ENCODE peak calls at places on chromosomes 6 and 20, in seven cellular contexts. One of them, this sample, is unnamed.
A peak's percentile ranks its signal among the peaks of the same experiment; 100 is the strongest.

GRCh38 chr6:149419696-149420404 is 19.8 kb downstream of the SUMO4 start:
- DNase-seq in HCT116: no peak
- DNase-seq in transverse colon: no peak
- DNase-seq in kidney: no peak
- DNase-seq in BE2C: no peak
- DNase-seq in cardiac muscle cell: no peak
- DNase-seq in mesenchymal stem cell: no peak
- DNase-seq in this sample: no peak

GRCh38 chr6:84046755-84047154 is 13.2 kb downstream of the MRAP2 start:
- DNase-seq in HCT116: no peak
- DNase-seq in transverse colon: no peak
- DNase-seq in kidney: no peak
- DNase-seq in BE2C: no peak
- DNase-seq in cardiac muscle cell: no peak
- DNase-seq in mesenchymal stem cell: no peak
- DNase-seq in this sample: no peak

GRCh38 chr6:423062-423798 is 31.7 kb downstream of the IRF4 start:
- DNase-seq in HCT116: no peak
- DNase-seq in transverse colon: no peak
- DNase-seq in kidney: no peak
- DNase-seq in BE2C: no peak
- DNase-seq in cardiac muscle cell: no peak
- DNase-seq in mesenchymal stem cell: no peak
- DNase-seq in this sample: no peak

GRCh38 chr20:17825251-17825691 is 125.5 kb downstream of the BANF2 start:
- DNase-seq in HCT116: no peak
- DNase-seq in transverse colon: no peak
- DNase-seq in kidney: no peak
- DNase-seq in BE2C: no peak
- DNase-seq in cardiac muscle cell: peak; percentile 46
- DNase-seq in mesenchymal stem cell: no peak
- DNase-seq in this sample: no peak

GRCh38 chr20:38304845-38305447 is 990 bp downstream of the BPI start:
- DNase-seq in HCT116: peak; percentile 4
- DNase-seq in transverse colon: no peak
- DNase-seq in kidney: no peak
- DNase-seq in BE2C: peak; percentile 36
- DNase-seq in cardiac muscle cell: peak; percentile 54
- DNase-seq in mesenchymal stem cell: peak; percentile 39
- DNase-seq in this sample: no peak

GRCh38 chr20:20399705-20400104 is 31.8 kb downstream of the INSM1 start:
- DNase-seq in HCT116: no peak
- DNase-seq in transverse colon: no peak
- DNase-seq in kidney: no peak
- DNase-seq in BE2C: no peak
- DNase-seq in cardiac muscle cell: no peak
- DNase-seq in mesenchymal stem cell: no peak
- DNase-seq in this sample: no peak

GRCh38 chr6:17381429-17382147 is 11.8 kb upstream of the CAP2 start:
- DNase-seq in HCT116: no peak
- DNase-seq in transverse colon: no peak
- DNase-seq in kidney: no peak
- DNase-seq in BE2C: no peak
- DNase-seq in cardiac muscle cell: peak; percentile 85
- DNase-seq in mesenchymal stem cell: peak; percentile 49
- DNase-seq in this sample: peak; percentile 64

GRCh38 chr20:58433029-58433657 is 44.1 kb downstream of the VAPB start:
- DNase-seq in HCT116: no peak
- DNase-seq in transverse colon: no peak
- DNase-seq in kidney: no peak
- DNase-seq in BE2C: no peak
- DNase-seq in cardiac muscle cell: no peak
- DNase-seq in mesenchymal stem cell: no peak
- DNase-seq in this sample: no peak

GRCh38 chr20:23493172-23493772 is 2.4 kb downstream of the CST8 start:
- DNase-seq in HCT116: no peak
- DNase-seq in transverse colon: no peak
- DNase-seq in kidney: no peak
- DNase-seq in BE2C: no peak
- DNase-seq in cardiac muscle cell: no peak
- DNase-seq in mesenchymal stem cell: no peak
- DNase-seq in this sample: no peak

GRCh38 chr6:119215309-119215708 is 134.3 kb downstream of the MAN1A1 start:
- DNase-seq in HCT116: no peak
- DNase-seq in transverse colon: no peak
- DNase-seq in kidney: no peak
- DNase-seq in BE2C: no peak
- DNase-seq in cardiac muscle cell: no peak
- DNase-seq in mesenchymal stem cell: peak; percentile 36
- DNase-seq in this sample: no peak

GRCh38 chr6:125986956-125987617 is 747 bp downstream of the TRMT11 start:
- DNase-seq in HCT116: peak; percentile 21
- DNase-seq in transverse colon: no peak
- DNase-seq in kidney: no peak
- DNase-seq in BE2C: no peak
- DNase-seq in cardiac muscle cell: peak; percentile 25
- DNase-seq in mesenchymal stem cell: peak; percentile 45
- DNase-seq in this sample: no peak

GRCh38 chr20:62066339-62066982 is 780 bp upstream of the TAF4 start:
- DNase-seq in HCT116: no peak
- DNase-seq in transverse colon: peak; percentile 67
- DNase-seq in kidney: no peak
- DNase-seq in BE2C: peak; percentile 73
- DNase-seq in cardiac muscle cell: peak; percentile 29
- DNase-seq in mesenchymal stem cell: peak; percentile 48
- DNase-seq in this sample: no peak

GRCh38 chr6:121305957-121306607 is 28.2 kb downstream of the TBC1D32 start:
- DNase-seq in HCT116: peak; percentile 35
- DNase-seq in transverse colon: no peak
- DNase-seq in kidney: no peak
- DNase-seq in BE2C: no peak
- DNase-seq in cardiac muscle cell: peak; percentile 62
- DNase-seq in mesenchymal stem cell: peak; percentile 60
- DNase-seq in this sample: no peak

GRCh38 chr6:110534731-110535164 is 58.3 kb upstream of the SLC22A16 start:
- DNase-seq in HCT116: no peak
- DNase-seq in transverse colon: no peak
- DNase-seq in kidney: no peak
- DNase-seq in BE2C: peak; percentile 36
- DNase-seq in cardiac muscle cell: peak; percentile 83
- DNase-seq in mesenchymal stem cell: peak; percentile 69
- DNase-seq in this sample: peak; percentile 56

GRCh38 chr6:117346142-117346930 is 79.4 kb downstream of the ROS1 start:
- DNase-seq in HCT116: no peak
- DNase-seq in transverse colon: no peak
- DNase-seq in kidney: no peak
- DNase-seq in BE2C: no peak
- DNase-seq in cardiac muscle cell: peak; percentile 41
- DNase-seq in mesenchymal stem cell: peak; percentile 43
- DNase-seq in this sample: no peak

GRCh38 chr6:113209315-113209714 is 647.8 kb upstream of the MARCKS start:
- DNase-seq in HCT116: no peak
- DNase-seq in transverse colon: no peak
- DNase-seq in kidney: no peak
- DNase-seq in BE2C: no peak
- DNase-seq in cardiac muscle cell: no peak
- DNase-seq in mesenchymal stem cell: no peak
- DNase-seq in this sample: no peak

GRCh38 chr6:140379919-140380318 is 1005.5 kb upstream of the CITED2 start:
- DNase-seq in HCT116: no peak
- DNase-seq in transverse colon: no peak
- DNase-seq in kidney: no peak
- DNase-seq in BE2C: no peak
- DNase-seq in cardiac muscle cell: no peak
- DNase-seq in mesenchymal stem cell: peak; percentile 52
- DNase-seq in this sample: no peak

DNA sequence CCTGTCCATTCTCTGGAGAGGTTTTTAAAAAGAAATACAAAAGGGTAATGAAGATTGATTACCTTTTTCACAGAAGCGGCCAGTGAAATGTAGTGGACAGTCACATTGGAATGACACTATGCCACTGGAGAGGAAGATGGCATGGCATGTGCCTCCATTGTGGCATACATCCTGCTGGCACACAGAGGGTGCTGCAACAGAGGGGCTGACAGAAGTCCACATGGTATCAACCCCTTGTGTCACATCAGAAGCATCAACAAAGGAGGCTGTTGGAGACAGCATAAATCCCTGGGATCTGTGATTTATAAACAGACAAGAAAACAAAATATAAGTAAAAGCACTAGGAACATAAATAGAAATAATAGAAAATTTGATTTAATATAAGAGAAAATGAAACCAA is 594.9 kb downstream of the PHF3 start:
- DNase-seq in HCT116: no peak
- DNase-seq in transverse colon: no peak
- DNase-seq in kidney: no peak
- DNase-seq in BE2C: no peak
- DNase-seq in cardiac muscle cell: no peak
- DNase-seq in mesenchymal stem cell: no peak
- DNase-seq in this sample: no peak
- H3K4me3 ChIP-seq in HCT116: no peak overlapping the region
- H3K4me3 ChIP-seq in transverse colon: no peak overlapping the region
- H3K4me3 ChIP-seq in kidney: no peak overlapping the region
- H3K4me3 ChIP-seq in BE2C: no peak overlapping the region
- H3K4me3 ChIP-seq in cardiac muscle cell: no peak overlapping the region
- H3K4me3 ChIP-seq in mesenchymal stem cell: no peak overlapping the region
- H3K4me3 ChIP-seq in this sample: no peak overlapping the region

GRCh38 chr20:63957690-63958441 is 1.6 kb upstream of the UCKL1 start:
- DNase-seq in HCT116: peak; percentile 67
- DNase-seq in transverse colon: peak; percentile 89
- DNase-seq in kidney: peak; percentile 83
- DNase-seq in BE2C: peak; percentile 63
- DNase-seq in cardiac muscle cell: peak; percentile 67
- DNase-seq in mesenchymal stem cell: no peak
- DNase-seq in this sample: no peak
- H3K4me3 ChIP-seq in HCT116: peak overlapping the region; percentile 66
- H3K4me3 ChIP-seq in transverse colon: no peak overlapping the region
- H3K4me3 ChIP-seq in kidney: no peak overlapping the region
- H3K4me3 ChIP-seq in BE2C: peak overlapping the region; percentile 76
- H3K4me3 ChIP-seq in cardiac muscle cell: no peak overlapping the region
- H3K4me3 ChIP-seq in mesenchymal stem cell: no peak overlapping the region
- H3K4me3 ChIP-seq in this sample: peak overlapping the region; percentile 55

DNA sequence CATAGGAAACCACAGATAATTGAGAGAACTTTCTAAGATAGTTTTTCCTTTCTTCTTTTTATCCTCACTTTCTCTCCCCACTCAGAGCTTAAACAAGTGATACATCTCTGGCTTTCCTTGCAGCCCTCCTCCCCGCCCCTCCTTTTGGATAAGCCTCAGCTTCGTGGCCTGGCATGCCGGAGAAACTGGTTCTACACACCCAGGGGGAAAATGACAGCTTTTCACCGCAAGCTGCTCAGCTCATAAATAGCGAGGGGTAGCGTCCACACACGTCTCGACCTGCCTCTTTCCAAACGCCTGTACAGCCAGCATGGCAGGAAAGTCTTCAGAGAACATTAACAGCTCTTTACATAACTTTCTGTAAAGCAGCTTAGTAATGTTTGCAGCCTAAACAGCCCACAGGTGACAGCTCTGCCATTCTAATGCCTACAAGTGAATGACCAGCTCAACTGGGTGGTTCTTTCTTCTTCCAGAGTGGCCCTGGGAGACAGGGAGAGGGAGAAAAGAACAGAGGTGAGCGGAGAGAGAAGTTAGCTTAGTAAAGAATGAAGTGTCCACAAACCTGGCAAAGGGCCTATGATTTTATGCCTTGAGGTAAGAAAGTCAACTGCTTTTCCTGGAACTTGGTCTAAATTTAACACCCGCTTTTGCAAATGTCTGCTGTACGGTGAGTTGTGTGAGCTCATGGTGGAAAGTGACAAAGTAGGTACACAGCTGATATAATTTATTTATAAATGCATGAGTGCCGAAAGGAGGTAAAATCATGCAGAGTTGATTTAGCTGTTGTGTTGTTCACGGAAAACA is 251.5 kb downstream of the TFAP2A start:
- DNase-seq in HCT116: no peak
- DNase-seq in transverse colon: no peak
- DNase-seq in kidney: no peak
- DNase-seq in BE2C: no peak
- DNase-seq in cardiac muscle cell: no peak
- DNase-seq in mesenchymal stem cell: no peak
- DNase-seq in this sample: no peak
- H3K4me3 ChIP-seq in HCT116: no peak overlapping the region
- H3K4me3 ChIP-seq in transverse colon: no peak overlapping the region
- H3K4me3 ChIP-seq in kidney: no peak overlapping the region
- H3K4me3 ChIP-seq in BE2C: no peak overlapping the region
- H3K4me3 ChIP-seq in cardiac muscle cell: no peak overlapping the region
- H3K4me3 ChIP-seq in mesenchymal stem cell: no peak overlapping the region
- H3K4me3 ChIP-seq in this sample: no peak overlapping the region

DNA sequence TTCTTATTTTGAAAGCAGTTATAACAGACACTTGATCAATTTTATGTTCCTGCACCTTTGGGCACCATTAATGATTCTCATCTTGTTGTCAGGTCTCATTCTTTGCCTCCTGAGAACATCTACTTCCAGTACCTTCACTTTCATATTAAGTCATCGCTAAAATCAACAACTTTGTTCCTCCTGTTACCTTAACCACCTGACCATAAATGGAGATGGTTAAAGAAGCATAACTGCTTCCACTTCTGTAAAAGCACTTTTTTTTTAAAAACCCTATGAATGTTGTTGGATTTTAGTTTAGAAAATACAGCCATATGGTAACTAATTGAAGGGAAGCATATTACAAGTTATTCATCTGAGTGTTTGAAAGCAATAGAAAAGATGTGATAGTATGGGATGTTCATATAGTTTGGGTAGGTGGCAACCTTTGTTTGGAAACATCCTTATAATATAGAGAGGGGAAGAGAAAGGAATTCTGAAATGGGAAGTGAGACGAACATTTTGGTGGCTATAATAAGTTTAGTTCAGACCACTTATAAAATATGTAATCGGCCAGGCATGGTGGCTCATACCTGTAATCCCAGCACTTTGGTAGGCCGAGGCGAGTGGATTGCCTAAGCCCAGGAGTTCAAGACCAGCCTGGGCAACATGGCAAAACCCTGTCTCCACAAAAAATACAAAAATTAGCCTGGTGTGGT is 53.9 kb downstream of the AFG1L start:
- DNase-seq in HCT116: no peak
- DNase-seq in transverse colon: no peak
- DNase-seq in kidney: no peak
- DNase-seq in BE2C: no peak
- DNase-seq in cardiac muscle cell: no peak
- DNase-seq in mesenchymal stem cell: no peak
- DNase-seq in this sample: no peak
- H3K4me3 ChIP-seq in HCT116: no peak overlapping the region
- H3K4me3 ChIP-seq in transverse colon: no peak overlapping the region
- H3K4me3 ChIP-seq in kidney: no peak overlapping the region
- H3K4me3 ChIP-seq in BE2C: no peak overlapping the region
- H3K4me3 ChIP-seq in cardiac muscle cell: no peak overlapping the region
- H3K4me3 ChIP-seq in mesenchymal stem cell: no peak overlapping the region
- H3K4me3 ChIP-seq in this sample: no peak overlapping the region

DNA sequence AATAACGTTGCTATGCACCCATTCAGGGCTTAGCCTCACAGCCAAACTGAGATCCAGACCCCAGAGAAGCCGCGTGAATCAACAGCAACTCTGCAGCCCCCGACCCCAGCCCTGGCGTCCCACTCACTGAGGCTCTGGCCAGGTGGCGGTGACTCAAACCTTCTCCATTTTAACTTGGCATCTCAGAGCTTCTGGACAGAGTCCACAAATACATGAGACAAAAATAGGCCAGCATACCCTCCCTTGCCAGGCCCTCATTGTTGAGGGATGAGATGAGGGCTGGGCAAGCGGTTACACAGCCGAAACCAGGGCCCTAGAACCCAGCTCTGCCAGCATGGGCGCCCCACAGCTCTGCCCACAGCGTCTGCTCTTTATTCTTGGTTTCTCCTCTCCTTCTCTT is 118.4 kb downstream of the MYLK4 start:
- DNase-seq in HCT116: no peak
- DNase-seq in transverse colon: no peak
- DNase-seq in kidney: no peak
- DNase-seq in BE2C: no peak
- DNase-seq in cardiac muscle cell: no peak
- DNase-seq in mesenchymal stem cell: no peak
- DNase-seq in this sample: no peak
- H3K4me3 ChIP-seq in HCT116: no peak overlapping the region
- H3K4me3 ChIP-seq in transverse colon: no peak overlapping the region
- H3K4me3 ChIP-seq in kidney: no peak overlapping the region
- H3K4me3 ChIP-seq in BE2C: no peak overlapping the region
- H3K4me3 ChIP-seq in cardiac muscle cell: no peak overlapping the region
- H3K4me3 ChIP-seq in mesenchymal stem cell: no peak overlapping the region
- H3K4me3 ChIP-seq in this sample: no peak overlapping the region

This sample was measured in skeletal muscle cell.